ENCODE peak calls at places on chromosomes 11 and 22, in six cellular contexts. N is T-helper 9 cell, V is left ventricle myocardium inferior, D is amniotic stem cell, Z is NCI-H774, W is NCI-H1417. Q is an unnamed sample.

GRCh38 chr11:25529572-25529971 is 802.4 kb upstream of the ANO3 start:
- DNase-seq in W (no peak), N (no peak), V (no peak), Z (no peak), D (no peak), Q (no peak)

GRCh38 chr22:49107961-49108530 is 719.6 kb downstream of the BRD1 start:
- DNase-seq in Z (no peak), N (no peak), V (no peak), D (no peak), W (no peak), Q (no peak)

GRCh38 chr11:6567371-6567745 is 36.1 kb downstream of the RRP8 start:
- DNase-seq in V (no peak), N (no peak), D (no peak), W (no peak), Z (no peak), Q (no peak)

GRCh38 chr11:2559527-2560311 is 114.9 kb downstream of the KCNQ1 start:
- DNase-seq in W (no peak), N (no peak), V (peak; percentile 11), Z (no peak), D (no peak), Q (no peak)

GRCh38 chr22:47561766-47562165 is 799.3 kb downstream of the TBC1D22A start:
- DNase-seq in W (peak; percentile 1), N (no peak), V (no peak), Z (no peak), D (no peak), Q (no peak)

GRCh38 chr11:129595043-129595962 is 219.7 kb downstream of the BARX2 start:
- DNase-seq in Z (no peak), V (no peak), W (peak; percentile 25), D (no peak), N (no peak), Q (no peak)

GRCh38 chr11:126544311-126545056 is 189.0 kb downstream of the ST3GAL4 start:
- DNase-seq in Z (peak; percentile 28), N (no peak), W (peak; percentile 73), V (no peak), D (no peak), Q (no peak)

GRCh38 chr22:37525073-37525745 is 6.0 kb upstream of the CARD10 start:
- DNase-seq in D (peak; percentile 87), Z (no peak), V (no peak), N (no peak), W (no peak), Q (no peak)

GRCh38 chr22:43945632-43946390 is 9.4 kb upstream of the SAMM50 start:
- DNase-seq in N (peak; percentile 52), Z (peak; percentile 3), D (peak; percentile 35), W (peak; percentile 8), V (peak; percentile 30), Q (peak; percentile 50)

GRCh38 chr22:46280999-46281623 is 13.3 kb downstream of the TTC38 start:
- DNase-seq in Z (no peak), V (no peak), N (no peak), W (no peak), D (no peak), Q (peak; percentile 55)